ENCODE peak calls at places on chromosomes 2 and 18, in seven cellular contexts. One of them, this sample, is unnamed.

GRCh38 chr2:68653538-68653982 is 10.2 kb downstream of the PROKR1 start:
- DNase-seq in ovary: no peak
- DNase-seq in endodermal cell: no peak
- DNase-seq in AG09309: no peak
- DNase-seq in CD8-positive, alpha-beta T cell: peak; percentile 15
- DNase-seq in neural crest cell: no peak
- DNase-seq in CD4-positive, alpha-beta T cell: no peak
- DNase-seq in this sample: no peak

GRCh38 chr2:146940016-146940685 is 904.7 kb upstream of the ACVR2A start:
- DNase-seq in ovary: no peak
- DNase-seq in endodermal cell: no peak
- DNase-seq in AG09309: no peak
- DNase-seq in CD8-positive, alpha-beta T cell: no peak
- DNase-seq in neural crest cell: no peak
- DNase-seq in CD4-positive, alpha-beta T cell: no peak
- DNase-seq in this sample: no peak

GRCh38 chr2:143282684-143283083 is 153.5 kb downstream of the ARHGAP15 start:
- DNase-seq in ovary: no peak
- DNase-seq in endodermal cell: peak; percentile 84
- DNase-seq in AG09309: no peak
- DNase-seq in CD8-positive, alpha-beta T cell: no peak
- DNase-seq in neural crest cell: no peak
- DNase-seq in CD4-positive, alpha-beta T cell: no peak
- DNase-seq in this sample: no peak

GRCh38 chr2:52880872-52881271 is 886.7 kb upstream of the CHAC2 start:
- DNase-seq in ovary: no peak
- DNase-seq in endodermal cell: no peak
- DNase-seq in AG09309: no peak
- DNase-seq in CD8-positive, alpha-beta T cell: no peak
- DNase-seq in neural crest cell: no peak
- DNase-seq in CD4-positive, alpha-beta T cell: no peak
- DNase-seq in this sample: no peak

GRCh38 chr2:134446431-134447091 is 192.7 kb downstream of the MGAT5 start:
- DNase-seq in ovary: no peak
- DNase-seq in endodermal cell: no peak
- DNase-seq in AG09309: no peak
- DNase-seq in CD8-positive, alpha-beta T cell: no peak
- DNase-seq in neural crest cell: no peak
- DNase-seq in CD4-positive, alpha-beta T cell: no peak
- DNase-seq in this sample: no peak

GRCh38 chr18:24054130-24054529 is 39.6 kb downstream of the TTC39C start:
- DNase-seq in ovary: no peak
- DNase-seq in endodermal cell: no peak
- DNase-seq in AG09309: no peak
- DNase-seq in CD8-positive, alpha-beta T cell: no peak
- DNase-seq in neural crest cell: no peak
- DNase-seq in CD4-positive, alpha-beta T cell: no peak
- DNase-seq in this sample: no peak

GRCh38 chr2:190649798-190650390 is 1.0 kb downstream of the NAB1 start:
- DNase-seq in ovary: no peak
- DNase-seq in endodermal cell: no peak
- DNase-seq in AG09309: no peak
- DNase-seq in CD8-positive, alpha-beta T cell: no peak
- DNase-seq in neural crest cell: no peak
- DNase-seq in CD4-positive, alpha-beta T cell: no peak
- DNase-seq in this sample: no peak

GRCh38 chr18:7987284-7987976 is 420.3 kb downstream of the PTPRM start:
- DNase-seq in ovary: no peak
- DNase-seq in endodermal cell: no peak
- DNase-seq in AG09309: peak; percentile 32
- DNase-seq in CD8-positive, alpha-beta T cell: no peak
- DNase-seq in neural crest cell: no peak
- DNase-seq in CD4-positive, alpha-beta T cell: no peak
- DNase-seq in this sample: no peak

GRCh38 chr2:183838295-183838694 is 714.1 kb downstream of the NUP35 start:
- DNase-seq in ovary: no peak
- DNase-seq in endodermal cell: no peak
- DNase-seq in AG09309: no peak
- DNase-seq in CD8-positive, alpha-beta T cell: no peak
- DNase-seq in neural crest cell: no peak
- DNase-seq in CD4-positive, alpha-beta T cell: no peak
- DNase-seq in this sample: no peak

GRCh38 chr2:239467956-239468490 is 67.2 kb upstream of the HDAC4 start:
- DNase-seq in ovary: no peak
- DNase-seq in endodermal cell: peak; percentile 17
- DNase-seq in AG09309: no peak
- DNase-seq in CD8-positive, alpha-beta T cell: no peak
- DNase-seq in neural crest cell: no peak
- DNase-seq in CD4-positive, alpha-beta T cell: peak; percentile 16
- DNase-seq in this sample: no peak

GRCh38 chr2:56369316-56369715 is 185.5 kb downstream of the CCDC85A start:
- DNase-seq in ovary: no peak
- DNase-seq in endodermal cell: no peak
- DNase-seq in AG09309: no peak
- DNase-seq in CD8-positive, alpha-beta T cell: no peak
- DNase-seq in neural crest cell: no peak
- DNase-seq in CD4-positive, alpha-beta T cell: no peak
- DNase-seq in this sample: no peak

GRCh38 chr2:174607989-174608865 is 10.6 kb upstream of the WIPF1 start:
- DNase-seq in ovary: no peak
- DNase-seq in endodermal cell: no peak
- DNase-seq in AG09309: no peak
- DNase-seq in CD8-positive, alpha-beta T cell: no peak
- DNase-seq in neural crest cell: no peak
- DNase-seq in CD4-positive, alpha-beta T cell: no peak
- DNase-seq in this sample: no peak

GRCh38 chr2:174606336-174606735 is 8.7 kb upstream of the WIPF1 start:
- DNase-seq in ovary: no peak
- DNase-seq in endodermal cell: no peak
- DNase-seq in AG09309: peak; percentile 80
- DNase-seq in CD8-positive, alpha-beta T cell: no peak
- DNase-seq in neural crest cell: no peak
- DNase-seq in CD4-positive, alpha-beta T cell: no peak
- DNase-seq in this sample: no peak

GRCh38 chr2:174603280-174603679 is 5.7 kb upstream of the WIPF1 start:
- DNase-seq in ovary: peak; percentile 63
- DNase-seq in endodermal cell: peak; percentile 60
- DNase-seq in AG09309: peak; percentile 63
- DNase-seq in CD8-positive, alpha-beta T cell: no peak
- DNase-seq in neural crest cell: no peak
- DNase-seq in CD4-positive, alpha-beta T cell: no peak
- DNase-seq in this sample: no peak

GRCh38 chr2:174607584-174607983 is 10.0 kb upstream of the WIPF1 start:
- DNase-seq in ovary: no peak
- DNase-seq in endodermal cell: no peak
- DNase-seq in AG09309: no peak
- DNase-seq in CD8-positive, alpha-beta T cell: no peak
- DNase-seq in neural crest cell: no peak
- DNase-seq in CD4-positive, alpha-beta T cell: no peak
- DNase-seq in this sample: no peak

DNA sequence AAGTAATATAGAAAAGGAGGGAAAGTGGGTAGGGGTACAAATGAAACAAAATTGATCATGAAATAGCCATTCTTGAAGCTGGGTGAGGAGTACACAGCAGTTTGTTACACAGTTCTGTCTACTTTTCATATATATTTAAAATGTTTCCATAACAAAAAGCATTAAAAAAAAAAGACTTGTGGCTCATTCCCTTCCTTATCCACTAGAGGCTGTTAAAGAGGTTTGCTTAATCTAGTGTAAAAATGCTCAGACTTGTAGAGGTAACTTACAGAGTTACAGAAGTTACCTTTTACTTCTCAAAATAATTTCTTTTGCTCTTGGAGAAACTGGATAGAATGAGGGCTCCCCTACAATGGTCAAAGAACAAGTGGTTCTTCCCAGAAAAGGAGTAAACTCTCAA is 8.1 kb upstream of the WIPF1 start:
- DNase-seq in ovary: no peak
- DNase-seq in endodermal cell: no peak
- DNase-seq in AG09309: no peak
- DNase-seq in CD8-positive, alpha-beta T cell: no peak
- DNase-seq in neural crest cell: no peak
- DNase-seq in CD4-positive, alpha-beta T cell: no peak
- DNase-seq in this sample: no peak
- TF ChIP-seq CTCF in ovary: no peak
- TF ChIP-seq CTCF in endodermal cell: peak; percentile 69
- TF ChIP-seq CTCF in AG09309: peak; percentile 57
- TF ChIP-seq CTCF in CD8-positive, alpha-beta T cell: peak; percentile 72
- TF ChIP-seq CTCF in neural crest cell: peak; percentile 54
- TF ChIP-seq CTCF in CD4-positive, alpha-beta T cell: peak; percentile 64
- TF ChIP-seq CTCF in this sample: no peak

GRCh38 chr2:61854435-61855177 is 746 bp upstream of the FAM161A start:
- DNase-seq in ovary: peak; percentile 91
- DNase-seq in endodermal cell: peak; percentile 97
- DNase-seq in AG09309: peak; percentile 88
- DNase-seq in CD8-positive, alpha-beta T cell: peak; percentile 80
- DNase-seq in neural crest cell: peak; percentile 77
- DNase-seq in CD4-positive, alpha-beta T cell: peak; percentile 82
- DNase-seq in this sample: peak; percentile 67
- TF ChIP-seq CTCF in ovary: no peak
- TF ChIP-seq CTCF in endodermal cell: peak; percentile 35
- TF ChIP-seq CTCF in AG09309: no peak
- TF ChIP-seq CTCF in CD8-positive, alpha-beta T cell: no peak
- TF ChIP-seq CTCF in neural crest cell: peak; percentile 23
- TF ChIP-seq CTCF in CD4-positive, alpha-beta T cell: no peak
- TF ChIP-seq CTCF in this sample: no peak

GRCh38 chr18:43420950-43421349 is 143.7 kb upstream of the SYT4 start:
- DNase-seq in ovary: no peak
- DNase-seq in endodermal cell: no peak
- DNase-seq in AG09309: no peak
- DNase-seq in CD8-positive, alpha-beta T cell: no peak
- DNase-seq in neural crest cell: no peak
- DNase-seq in CD4-positive, alpha-beta T cell: no peak
- DNase-seq in this sample: no peak
- TF ChIP-seq CTCF in ovary: no peak
- TF ChIP-seq CTCF in endodermal cell: peak; percentile 84
- TF ChIP-seq CTCF in AG09309: no peak
- TF ChIP-seq CTCF in CD8-positive, alpha-beta T cell: no peak
- TF ChIP-seq CTCF in neural crest cell: peak; percentile 47
- TF ChIP-seq CTCF in CD4-positive, alpha-beta T cell: no peak
- TF ChIP-seq CTCF in this sample: no peak

GRCh38 chr2:222916229-222917197 is 55.7 kb downstream of the ACSL3 start:
- DNase-seq in ovary: no peak
- DNase-seq in endodermal cell: no peak
- DNase-seq in AG09309: no peak
- DNase-seq in CD8-positive, alpha-beta T cell: no peak
- DNase-seq in neural crest cell: no peak
- DNase-seq in CD4-positive, alpha-beta T cell: no peak
- DNase-seq in this sample: no peak
- TF ChIP-seq CTCF in ovary: no peak
- TF ChIP-seq CTCF in endodermal cell: peak; percentile 45
- TF ChIP-seq CTCF in AG09309: no peak
- TF ChIP-seq CTCF in CD8-positive, alpha-beta T cell: no peak
- TF ChIP-seq CTCF in neural crest cell: peak; percentile 31
- TF ChIP-seq CTCF in CD4-positive, alpha-beta T cell: no peak
- TF ChIP-seq CTCF in this sample: no peak

GRCh38 chr2:189498205-189498604 is 56.9 kb downstream of the WDR75 start:
- DNase-seq in ovary: peak; percentile 50
- DNase-seq in endodermal cell: no peak
- DNase-seq in AG09309: no peak
- DNase-seq in CD8-positive, alpha-beta T cell: no peak
- DNase-seq in neural crest cell: no peak
- DNase-seq in CD4-positive, alpha-beta T cell: no peak
- DNase-seq in this sample: no peak
- TF ChIP-seq CTCF in ovary: peak; percentile 35
- TF ChIP-seq CTCF in endodermal cell: no peak
- TF ChIP-seq CTCF in AG09309: no peak
- TF ChIP-seq CTCF in CD8-positive, alpha-beta T cell: no peak
- TF ChIP-seq CTCF in neural crest cell: no peak
- TF ChIP-seq CTCF in CD4-positive, alpha-beta T cell: no peak
- TF ChIP-seq CTCF in this sample: no peak

DNA sequence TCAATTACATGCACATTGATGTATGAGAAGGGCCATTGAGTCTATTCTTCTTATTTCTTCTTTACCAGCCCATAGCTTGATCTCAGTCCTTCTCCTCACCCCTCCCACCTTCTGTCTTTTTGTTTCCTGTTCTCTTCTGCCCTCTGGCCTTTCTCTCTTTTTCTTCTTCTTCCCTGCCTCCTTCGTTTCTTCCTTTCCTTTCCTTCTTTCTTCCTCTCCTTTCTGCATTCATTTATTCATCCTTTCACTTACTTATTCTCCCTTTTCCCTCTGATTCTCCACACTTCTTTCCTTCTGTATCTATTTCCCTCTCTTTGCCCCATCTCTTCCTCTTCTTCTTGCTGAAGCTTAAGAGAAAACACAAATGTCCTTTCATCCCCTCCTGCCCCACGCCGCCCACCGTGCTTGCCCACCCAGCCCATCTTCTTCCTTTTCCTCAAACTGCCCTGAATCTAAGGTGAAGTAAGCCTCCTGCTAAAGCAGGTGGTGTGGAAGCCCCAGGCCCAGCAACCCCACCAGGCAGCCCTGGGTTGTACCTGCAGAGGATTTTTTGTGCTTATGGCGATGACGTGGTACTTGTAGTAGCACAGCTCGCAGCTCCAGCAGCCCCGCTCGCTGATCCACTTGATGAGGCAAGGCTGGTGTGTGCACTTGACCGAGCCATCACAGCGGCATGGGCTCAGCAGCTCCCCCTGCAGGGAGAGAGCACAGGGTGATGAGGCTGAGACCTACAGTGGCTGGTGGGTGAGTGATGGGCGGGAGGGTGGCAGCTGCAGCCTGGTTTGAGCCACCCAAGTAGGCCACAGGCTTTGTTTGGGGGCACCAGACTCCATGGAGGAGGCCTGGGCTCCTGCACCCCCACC is 89.0 kb downstream of the MARCHF4 start:
- DNase-seq in ovary: no peak
- DNase-seq in endodermal cell: peak; percentile 98
- DNase-seq in AG09309: no peak
- DNase-seq in CD8-positive, alpha-beta T cell: no peak
- DNase-seq in neural crest cell: peak; percentile 22
- DNase-seq in CD4-positive, alpha-beta T cell: no peak
- DNase-seq in this sample: no peak
- TF ChIP-seq CTCF in ovary: no peak
- TF ChIP-seq CTCF in endodermal cell: peak; percentile 95
- TF ChIP-seq CTCF in AG09309: peak; percentile 26
- TF ChIP-seq CTCF in CD8-positive, alpha-beta T cell: no peak
- TF ChIP-seq CTCF in neural crest cell: peak; percentile 38
- TF ChIP-seq CTCF in CD4-positive, alpha-beta T cell: no peak
- TF ChIP-seq CTCF in this sample: peak; percentile 27

GRCh38 chr2:11346129-11346528 is 1.7 kb upstream of the ROCK2 start:
- DNase-seq in ovary: no peak
- DNase-seq in endodermal cell: no peak
- DNase-seq in AG09309: no peak
- DNase-seq in CD8-positive, alpha-beta T cell: no peak
- DNase-seq in neural crest cell: no peak
- DNase-seq in CD4-positive, alpha-beta T cell: no peak
- DNase-seq in this sample: no peak

GRCh38 chr2:11344956-11345671 is 678 bp upstream of the ROCK2 start:
- DNase-seq in ovary: peak; percentile 76
- DNase-seq in endodermal cell: no peak
- DNase-seq in AG09309: peak; percentile 91
- DNase-seq in CD8-positive, alpha-beta T cell: peak; percentile 13
- DNase-seq in neural crest cell: peak; percentile 48
- DNase-seq in CD4-positive, alpha-beta T cell: peak; percentile 41
- DNase-seq in this sample: no peak

GRCh38 chr2:11343344-11343625 is 1.2 kb downstream of the ROCK2 start:
- DNase-seq in ovary: no peak
- DNase-seq in endodermal cell: no peak
- DNase-seq in AG09309: no peak
- DNase-seq in CD8-positive, alpha-beta T cell: no peak
- DNase-seq in neural crest cell: no peak
- DNase-seq in CD4-positive, alpha-beta T cell: no peak
- DNase-seq in this sample: no peak

GRCh38 chr2:11343626-11344341 is 652 bp downstream of the ROCK2 start:
- DNase-seq in ovary: peak; percentile 42
- DNase-seq in endodermal cell: peak; percentile 84
- DNase-seq in AG09309: no peak
- DNase-seq in CD8-positive, alpha-beta T cell: peak; percentile 24
- DNase-seq in neural crest cell: peak; percentile 42
- DNase-seq in CD4-positive, alpha-beta T cell: peak; percentile 44
- DNase-seq in this sample: no peak

GRCh38 chr2:11344342-11344955 is at the start of gene ROCK2:
- DNase-seq in ovary: peak; percentile 89
- DNase-seq in endodermal cell: peak; percentile 95
- DNase-seq in AG09309: peak; percentile 35
- DNase-seq in CD8-positive, alpha-beta T cell: peak; percentile 58
- DNase-seq in neural crest cell: peak; percentile 84
- DNase-seq in CD4-positive, alpha-beta T cell: peak; percentile 76
- DNase-seq in this sample: peak; percentile 26
- TF ChIP-seq CTCF in ovary: no peak
- TF ChIP-seq CTCF in endodermal cell: no peak
- TF ChIP-seq CTCF in AG09309: no peak
- TF ChIP-seq CTCF in CD8-positive, alpha-beta T cell: no peak
- TF ChIP-seq CTCF in neural crest cell: no peak
- TF ChIP-seq CTCF in CD4-positive, alpha-beta T cell: no peak
- TF ChIP-seq CTCF in this sample: no peak

This sample was measured in esophagus squamous epithelium.